ENCODE peak calls at places on chromosomes 11 and 22, in five cellular contexts. One of them, this sample, is unnamed.

GRCh38 chr11:35682230-35683195 is 19.9 kb downstream of the TRIM44 start:
- DNase-seq in IMR-90: no peak
- DNase-seq in SK-N-SH: peak
- DNase-seq in K562: no peak
- DNase-seq in HepG2: no peak
- DNase-seq in this sample: no peak

GRCh38 chr11:120778692-120779490 is 245.0 kb upstream of the TBCEL start:
- DNase-seq in IMR-90: no peak
- DNase-seq in HepG2: no peak
- DNase-seq in SK-N-SH: no peak
- DNase-seq in K562: no peak
- DNase-seq in this sample: no peak

GRCh38 chr22:24379536-24379935 is 47.9 kb upstream of the ADORA2A start:
- DNase-seq in IMR-90: peak
- DNase-seq in SK-N-SH: no peak
- DNase-seq in HepG2: no peak
- DNase-seq in K562: no peak
- DNase-seq in this sample: no peak

GRCh38 chr11:65588199-65589054 is 7.2 kb downstream of the KCNK7 start:
- DNase-seq in K562: peak
- DNase-seq in IMR-90: peak
- DNase-seq in SK-N-SH: peak
- DNase-seq in HepG2: peak
- DNase-seq in this sample: peak

GRCh38 chr22:27400811-27401210 is 400.7 kb downstream of the MN1 start:
- DNase-seq in K562: no peak
- DNase-seq in HepG2: no peak
- DNase-seq in SK-N-SH: no peak
- DNase-seq in IMR-90: no peak
- DNase-seq in this sample: no peak

GRCh38 chr22:39306456-39307361 is 12.7 kb downstream of the RPL3 start:
- DNase-seq in IMR-90: no peak
- DNase-seq in K562: peak
- DNase-seq in HepG2: no peak
- DNase-seq in SK-N-SH: peak
- DNase-seq in this sample: no peak

GRCh38 chr22:29215012-29215860 is 9.5 kb downstream of the EMID1 start:
- DNase-seq in SK-N-SH: peak
- DNase-seq in K562: no peak
- DNase-seq in HepG2: no peak
- DNase-seq in IMR-90: no peak
- DNase-seq in this sample: no peak

GRCh38 chr11:32821517-32821916 is 8.2 kb upstream of the PRRG4 start:
- DNase-seq in SK-N-SH: no peak
- DNase-seq in HepG2: no peak
- DNase-seq in K562: no peak
- DNase-seq in IMR-90: no peak
- DNase-seq in this sample: no peak

GRCh38 chr11:5620606-5621521 is 3.9 kb upstream of the TRIM34 start:
- DNase-seq in HepG2: peak
- DNase-seq in SK-N-SH: no peak
- DNase-seq in IMR-90: peak
- DNase-seq in K562: no peak
- DNase-seq in this sample: no peak

GRCh38 chr11:93521086-93521485 is 22.1 kb downstream of the SMCO4 start:
- DNase-seq in SK-N-SH: no peak
- DNase-seq in IMR-90: no peak
- DNase-seq in K562: no peak
- DNase-seq in HepG2: no peak
- DNase-seq in this sample: no peak

GRCh38 chr11:67355794-67356550 is 2.6 kb upstream of the POLD4 start:
- DNase-seq in SK-N-SH: peak
- DNase-seq in K562: no peak
- DNase-seq in IMR-90: no peak
- DNase-seq in HepG2: no peak
- DNase-seq in this sample: no peak

GRCh38 chr11:92357344-92357743 is 132.7 kb downstream of the FAT3 start:
- DNase-seq in HepG2: peak
- DNase-seq in SK-N-SH: no peak
- DNase-seq in IMR-90: no peak
- DNase-seq in K562: no peak
- DNase-seq in this sample: no peak

GRCh38 chr11:111128471-111128870 is 117.1 kb upstream of the POU2AF2 start:
- DNase-seq in IMR-90: no peak
- DNase-seq in HepG2: no peak
- DNase-seq in SK-N-SH: no peak
- DNase-seq in K562: no peak
- DNase-seq in this sample: no peak

GRCh38 chr11:27468209-27468608 is 4.4 kb downstream of the LGR4 start:
- DNase-seq in HepG2: no peak
- DNase-seq in K562: no peak
- DNase-seq in IMR-90: peak
- DNase-seq in SK-N-SH: no peak
- DNase-seq in this sample: no peak

GRCh38 chr22:43528601-43529360 is 117.0 kb downstream of the MPPED1 start:
- DNase-seq in IMR-90: no peak
- DNase-seq in K562: no peak
- DNase-seq in SK-N-SH: no peak
- DNase-seq in HepG2: no peak
- DNase-seq in this sample: no peak

GRCh38 chr11:78298216-78298860 is 109.6 kb downstream of the USP35 start:
- DNase-seq in HepG2: no peak
- DNase-seq in IMR-90: peak
- DNase-seq in K562: no peak
- DNase-seq in SK-N-SH: no peak
- DNase-seq in this sample: no peak

GRCh38 chr22:42180349-42180842 is 49.8 kb upstream of the CYP2D6 start:
- DNase-seq in IMR-90: peak
- DNase-seq in K562: peak
- DNase-seq in SK-N-SH: no peak
- DNase-seq in HepG2: no peak
- DNase-seq in this sample: no peak

GRCh38 chr11:11635456-11635855 is 13.7 kb upstream of the GALNT18 start:
- DNase-seq in SK-N-SH: no peak
- DNase-seq in IMR-90: no peak
- DNase-seq in HepG2: no peak
- DNase-seq in K562: no peak
- DNase-seq in this sample: no peak

GRCh38 chr11:86740628-86741488 is 59.5 kb upstream of the PRSS23 start:
- DNase-seq in HepG2: peak
- DNase-seq in IMR-90: peak
- DNase-seq in SK-N-SH: no peak
- DNase-seq in K562: peak
- DNase-seq in this sample: no peak

GRCh38 chr11:13320688-13321087 is 43.1 kb downstream of the BMAL1 start:
- DNase-seq in HepG2: no peak
- DNase-seq in K562: no peak
- DNase-seq in SK-N-SH: no peak
- DNase-seq in IMR-90: peak
- DNase-seq in this sample: no peak

GRCh38 chr11:10701982-10702381 is 8.4 kb upstream of the IRAG1 start:
- DNase-seq in IMR-90: peak
- DNase-seq in SK-N-SH: no peak
- DNase-seq in HepG2: no peak
- DNase-seq in K562: no peak
- DNase-seq in this sample: no peak

GRCh38 chr11:94020777-94021615 is at the start of gene HEPHL1:
- DNase-seq in SK-N-SH: no peak
- DNase-seq in K562: no peak
- DNase-seq in IMR-90: peak
- DNase-seq in HepG2: no peak
- DNase-seq in this sample: no peak

GRCh38 chr11:28713850-28714249 is 605.7 kb downstream of the METTL15 start:
- DNase-seq in IMR-90: peak
- DNase-seq in HepG2: no peak
- DNase-seq in SK-N-SH: no peak
- DNase-seq in K562: no peak
- DNase-seq in this sample: no peak

GRCh38 chr11:59918494-59918893 is 19.7 kb upstream of the OOSP1 start:
- DNase-seq in HepG2: no peak
- DNase-seq in SK-N-SH: no peak
- DNase-seq in IMR-90: no peak
- DNase-seq in K562: no peak
- DNase-seq in this sample: no peak

GRCh38 chr11:19458721-19459120 is 218.0 kb upstream of the E2F8 start:
- DNase-seq in SK-N-SH: no peak
- DNase-seq in K562: no peak
- DNase-seq in IMR-90: no peak
- DNase-seq in HepG2: no peak
- DNase-seq in this sample: no peak

GRCh38 chr11:73313652-73314051 is 5.6 kb downstream of the ARHGEF17 start:
- DNase-seq in K562: no peak
- DNase-seq in HepG2: no peak
- DNase-seq in IMR-90: no peak
- DNase-seq in SK-N-SH: no peak
- DNase-seq in this sample: no peak

DNA sequence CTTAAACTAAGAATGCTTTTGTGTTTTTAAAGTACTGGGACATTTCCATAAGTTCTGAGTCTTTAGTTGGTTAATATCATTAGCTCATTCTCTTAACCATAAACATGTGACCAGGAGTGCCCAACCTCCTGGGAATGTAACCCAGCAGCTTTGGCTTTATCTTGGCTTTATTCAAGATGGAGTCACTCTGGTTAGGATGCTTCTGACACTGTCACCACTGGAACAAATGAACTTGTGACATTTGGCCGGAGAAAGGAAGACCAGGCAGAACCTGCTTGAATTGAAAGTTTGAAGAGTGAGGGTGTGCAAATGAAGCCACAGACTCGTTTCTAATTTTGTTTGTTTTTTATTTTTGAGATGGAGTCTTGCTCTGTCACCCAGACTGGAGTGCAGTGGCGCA is 54.6 kb downstream of the OSBP2 start:
- DNase-seq in HepG2: no peak
- DNase-seq in IMR-90: no peak
- DNase-seq in SK-N-SH: no peak
- DNase-seq in K562: no peak
- DNase-seq in this sample: no peak
- H3K9ac ChIP-seq in HepG2: no peak
- H3K9ac ChIP-seq in IMR-90: no peak
- H3K9ac ChIP-seq in SK-N-SH: no peak
- H3K9ac ChIP-seq in K562: no peak
- H3K9ac ChIP-seq in this sample: no peak

DNA sequence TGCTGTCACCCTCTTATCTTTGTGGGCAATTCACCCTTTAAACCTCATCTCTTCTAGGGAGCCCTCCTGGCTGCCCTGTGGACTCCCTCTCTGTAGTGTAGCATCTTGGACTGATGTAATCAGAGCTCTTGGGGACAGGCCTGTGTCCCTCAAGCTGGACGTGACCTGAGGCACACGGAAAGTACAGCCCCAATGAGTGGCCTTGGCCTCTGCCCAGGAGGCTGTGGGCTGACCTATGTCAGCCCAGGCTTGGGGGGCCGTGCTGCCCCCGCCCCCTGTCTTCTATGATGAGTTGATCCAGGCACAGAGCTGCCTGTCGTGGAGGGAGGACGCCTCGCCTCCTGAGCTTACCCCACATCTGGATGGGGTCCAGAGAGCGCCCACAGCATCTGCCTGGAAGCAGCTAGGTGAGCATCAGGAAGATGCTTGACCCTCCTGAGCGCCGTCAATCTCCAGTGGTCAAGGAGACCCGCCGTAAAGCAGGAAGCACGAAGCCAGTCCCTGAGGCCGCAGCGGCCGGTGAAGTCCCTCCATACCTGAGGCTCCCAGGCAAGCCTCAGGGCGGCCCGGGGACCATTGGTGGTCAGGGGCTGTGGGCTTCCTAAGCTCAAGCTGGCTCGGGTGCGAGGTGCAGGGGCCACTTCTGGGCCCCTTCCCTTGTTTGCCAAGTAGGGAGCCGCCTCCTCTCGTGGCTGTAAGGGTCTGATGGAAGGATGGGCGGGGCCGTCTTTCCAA is 1136.9 kb downstream of the BRD1 start:
- DNase-seq in IMR-90: no peak
- DNase-seq in K562: no peak
- DNase-seq in SK-N-SH: no peak
- DNase-seq in HepG2: no peak
- DNase-seq in this sample: no peak
- TF ChIP-seq MXI1 in IMR-90: no peak
- TF ChIP-seq MXI1 in K562: no peak
- TF ChIP-seq MXI1 in SK-N-SH: no peak
- TF ChIP-seq MXI1 in HepG2: no peak
- TF ChIP-seq MXI1 in this sample: no peak

GRCh38 chr11:97956904-97957303 is 1063.8 kb upstream of the CNTN5 start:
- DNase-seq in HepG2: no peak
- DNase-seq in K562: no peak
- DNase-seq in SK-N-SH: no peak
- DNase-seq in IMR-90: no peak
- DNase-seq in this sample: no peak

GRCh38 chr11:97961431-97961830 is 1059.3 kb upstream of the CNTN5 start:
- DNase-seq in HepG2: no peak
- DNase-seq in SK-N-SH: no peak
- DNase-seq in K562: no peak
- DNase-seq in IMR-90: no peak
- DNase-seq in this sample: no peak

DNA sequence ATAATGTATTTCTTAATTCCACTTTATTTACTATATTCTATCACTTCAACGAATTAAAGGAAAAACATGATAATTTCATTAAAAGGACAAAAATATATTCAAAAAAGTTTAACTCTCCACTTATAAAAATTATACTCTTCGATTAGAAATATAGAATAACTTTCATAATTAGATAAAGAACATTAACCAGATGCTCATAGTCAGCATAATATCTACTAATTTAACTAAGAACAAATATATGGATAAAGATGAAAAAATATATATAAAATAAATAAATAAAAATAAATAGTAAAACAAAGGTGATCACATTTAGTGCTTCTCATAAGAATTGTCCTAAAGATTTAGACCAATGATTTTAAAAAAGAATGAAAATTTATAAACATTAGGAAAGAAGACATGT is 1065.2 kb upstream of the CNTN5 start:
- DNase-seq in SK-N-SH: no peak
- DNase-seq in K562: no peak
- DNase-seq in IMR-90: no peak
- DNase-seq in HepG2: no peak
- DNase-seq in this sample: no peak
- H3K9ac ChIP-seq in SK-N-SH: no peak
- H3K9ac ChIP-seq in K562: no peak
- H3K9ac ChIP-seq in IMR-90: no peak
- H3K9ac ChIP-seq in HepG2: no peak
- H3K9ac ChIP-seq in this sample: no peak

DNA sequence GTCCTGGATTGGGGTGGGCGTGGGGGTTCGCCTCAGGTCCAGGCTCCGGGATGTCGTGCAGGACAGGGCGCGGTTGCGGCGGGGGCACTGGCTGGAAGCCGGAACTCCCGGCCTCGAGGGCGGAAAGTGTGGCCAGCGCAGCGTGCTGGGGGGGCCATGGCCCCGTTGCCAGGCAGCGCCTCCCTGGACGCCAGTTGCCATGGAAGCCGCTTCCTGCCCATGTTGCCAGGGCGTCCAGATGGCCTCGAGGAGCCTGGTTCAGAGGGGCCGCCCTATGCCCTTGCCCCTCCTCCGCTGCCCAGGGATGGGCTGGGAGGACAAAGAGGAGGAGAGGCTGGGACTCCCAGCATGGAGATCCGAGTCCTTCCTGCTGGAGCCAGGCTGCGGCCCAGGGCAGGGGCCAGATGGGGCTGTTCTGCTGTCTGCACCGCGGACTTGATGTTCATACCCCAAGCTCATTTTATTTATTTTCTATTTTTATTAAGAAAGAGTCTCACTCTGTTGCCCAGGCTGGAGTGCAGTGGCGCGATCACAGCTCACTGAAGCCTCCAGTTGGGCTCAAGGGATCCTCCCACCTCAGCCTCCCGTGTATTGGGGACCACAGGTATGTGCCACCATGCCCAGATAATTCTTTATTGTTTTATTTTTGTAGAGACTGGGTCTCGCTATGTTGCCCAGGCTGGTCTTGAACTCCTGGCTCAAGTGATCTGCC is 4.6 kb upstream of the CCDC188 start:
- DNase-seq in IMR-90: no peak
- DNase-seq in SK-N-SH: peak
- DNase-seq in HepG2: peak
- DNase-seq in K562: peak
- DNase-seq in this sample: no peak
- TF ChIP-seq MXI1 in IMR-90: no peak
- TF ChIP-seq MXI1 in SK-N-SH: peak
- TF ChIP-seq MXI1 in HepG2: peak
- TF ChIP-seq MXI1 in K562: peak
- TF ChIP-seq MXI1 in this sample: no peak

This sample was measured in GM12878.